ENCODE peak calls at places on chromosomes 3 and 15, in four cellular contexts. E, S, I and R are unnamed samples.
A peak's percentile ranks its signal among the peaks of the same experiment; 100 is the strongest.

GRCh38 chr15:64503197-64503596 is 42.8 kb downstream of the ZNF609 start:
- DNase-seq in E (no peak), S (no peak), I (no peak), R (no peak)

GRCh38 chr15:59256538-59256937 is 49.9 kb downstream of the LDHAL6B start:
- DNase-seq in E (no peak), S (no peak), I (no peak), R (no peak)

GRCh38 chr15:78429477-78429876 is 8.5 kb upstream of the IREB2 start:
- DNase-seq in E (no peak), S (peak; percentile 13), I (no peak), R (no peak)

GRCh38 chr15:57634290-57634689 is 42.6 kb downstream of the MYZAP start:
- DNase-seq in E (no peak), S (no peak), I (no peak), R (no peak)

GRCh38 chr3:123559040-123559861 is 25.6 kb downstream of the HACD2 start:
- DNase-seq in E (peak; percentile 11), S (peak; percentile 25), I (peak; percentile 32), R (no peak)

GRCh38 chr3:195154793-195155535 is 116.0 kb downstream of the XXYLT1 start:
- DNase-seq in E (peak; percentile 33), S (no peak), I (peak; percentile 90), R (peak; percentile 34)

GRCh38 chr3:66476852-66477381 is 23.9 kb downstream of the LRIG1 start:
- DNase-seq in E (no peak), S (no peak), I (no peak), R (no peak)

GRCh38 chr15:66472176-66472999 is 25.2 kb downstream of the SNAPC5 start:
- DNase-seq in E (peak; percentile 70), S (no peak), I (no peak), R (no peak)

GRCh38 chr3:187112934-187113793 is 26.1 kb downstream of the RPL39L start:
- DNase-seq in E (no peak), S (no peak), I (no peak), R (no peak)